ENCODE peak calls at places on chromosomes 7 and 10, in five cellular contexts. I is H1, V is neuronal stem cell, T is trophoblast cell, F is mesenchymal stem cell. B is an unnamed sample.
A peak's percentile ranks its signal among the peaks of the same experiment; 100 is the strongest.

GRCh38 chr7:138304071-138304320 is 156.1 kb upstream of the TRIM24 start:
- DNase-seq in I (no peak), V (no peak), T (peak; percentile 99), F (no peak), B (no peak)

GRCh38 chr7:107594961-107595737 is 15.1 kb downstream of the BCAP29 start:
- DNase-seq in I (no peak), V (no peak), T (peak; percentile 92), F (peak; percentile 72), B (no peak)

GRCh38 chr10:74081192-74081803 is 69.3 kb downstream of the AP3M1 start:
- DNase-seq in I (no peak), V (peak; percentile 36), T (peak; percentile 34), F (peak; percentile 74), B (peak; percentile 50)

GRCh38 chr7:157964016-157964415 is 623.6 kb downstream of the PTPRN2 start:
- DNase-seq in I (no peak), V (no peak), T (no peak), F (no peak), B (no peak)

GRCh38 chr10:130808686-130809085 is 502.8 kb downstream of the TCERG1L start:
- DNase-seq in I (no peak), V (no peak), T (no peak), F (no peak), B (no peak)

GRCh38 chr10:33279276-33279675 is 55.2 kb downstream of the NRP1 start:
- DNase-seq in I (no peak), V (no peak), T (no peak), F (no peak), B (no peak)

GRCh38 chr7:23938937-23939552 is 229.0 kb downstream of the STK31 start:
- DNase-seq in I (peak; percentile 10), V (peak; percentile 27), T (peak; percentile 59), F (peak; percentile 77), B (peak; percentile 72)

GRCh38 chr7:79454325-79454960 is 976 bp upstream of the MAGI2 start:
- DNase-seq in I (no peak), V (peak; percentile 41), T (no peak), F (peak; percentile 80), B (peak; percentile 44)

GRCh38 chr7:8255680-8256656 is 6.0 kb downstream of the ICA1 start:
- DNase-seq in I (no peak), V (no peak), T (peak; percentile 74), F (no peak), B (no peak)

GRCh38 chr7:133504825-133505224 is 251.9 kb downstream of the EXOC4 start:
- DNase-seq in I (no peak), V (no peak), T (no peak), F (no peak), B (no peak)

GRCh38 chr10:96044686-96045085 is 1.3 kb downstream of the CCNJ start:
- DNase-seq in I (no peak), V (no peak), T (peak; percentile 30), F (peak; percentile 55), B (no peak)

GRCh38 chr10:14173706-14174594 is 156.8 kb downstream of the FRMD4A start:
- DNase-seq in I (no peak), V (peak; percentile 43), T (peak; percentile 23), F (peak; percentile 31), B (peak; percentile 44)

GRCh38 chr10:20233423-20233822 is 417.2 kb downstream of the PLXDC2 start:
- DNase-seq in I (no peak), V (peak; percentile 17), T (no peak), F (no peak), B (no peak)

GRCh38 chr10:796233-796632 is 106.8 kb upstream of the DIP2C start:
- DNase-seq in I (no peak), V (no peak), T (no peak), F (no peak), B (no peak)

GRCh38 chr10:119542990-119543813 is 683 bp upstream of the RGS10 start:
- DNase-seq in I (no peak), V (peak; percentile 44), T (peak; percentile 49), F (peak; percentile 65), B (peak; percentile 61)

GRCh38 chr7:5776894-5777645 is 4.4 kb downstream of the RNF216 start:
- DNase-seq in I (no peak), V (no peak), T (no peak), F (no peak), B (no peak)

GRCh38 chr7:131381069-131381838 is 53.6 kb downstream of the MKLN1 start:
- DNase-seq in I (no peak), V (no peak), T (peak; percentile 47), F (peak; percentile 47), B (no peak)

GRCh38 chr10:128113026-128113425 is 13.2 kb downstream of the MKI67 start:
- DNase-seq in I (no peak), V (no peak), T (no peak), F (no peak), B (no peak)

GRCh38 chr10:128116851-128117615 is 9.2 kb downstream of the MKI67 start:
- DNase-seq in I (no peak), V (no peak), T (no peak), F (no peak), B (no peak)

GRCh38 chr10:128115356-128115755 is 10.9 kb downstream of the MKI67 start:
- DNase-seq in I (no peak), V (no peak), T (no peak), F (no peak), B (no peak)

GRCh38 chr10:128111686-128112085 is 14.5 kb downstream of the MKI67 start:
- DNase-seq in I (no peak), V (no peak), T (no peak), F (no peak), B (no peak)

GRCh38 chr10:128116187-128116586 is 10.0 kb downstream of the MKI67 start:
- DNase-seq in I (no peak), V (no peak), T (no peak), F (no peak), B (no peak)
- H3K18ac ChIP-seq in I (no peak overlapping the region), V (no peak overlapping the region), T (no peak overlapping the region), F (no peak overlapping the region), B (no peak overlapping the region)

DNA sequence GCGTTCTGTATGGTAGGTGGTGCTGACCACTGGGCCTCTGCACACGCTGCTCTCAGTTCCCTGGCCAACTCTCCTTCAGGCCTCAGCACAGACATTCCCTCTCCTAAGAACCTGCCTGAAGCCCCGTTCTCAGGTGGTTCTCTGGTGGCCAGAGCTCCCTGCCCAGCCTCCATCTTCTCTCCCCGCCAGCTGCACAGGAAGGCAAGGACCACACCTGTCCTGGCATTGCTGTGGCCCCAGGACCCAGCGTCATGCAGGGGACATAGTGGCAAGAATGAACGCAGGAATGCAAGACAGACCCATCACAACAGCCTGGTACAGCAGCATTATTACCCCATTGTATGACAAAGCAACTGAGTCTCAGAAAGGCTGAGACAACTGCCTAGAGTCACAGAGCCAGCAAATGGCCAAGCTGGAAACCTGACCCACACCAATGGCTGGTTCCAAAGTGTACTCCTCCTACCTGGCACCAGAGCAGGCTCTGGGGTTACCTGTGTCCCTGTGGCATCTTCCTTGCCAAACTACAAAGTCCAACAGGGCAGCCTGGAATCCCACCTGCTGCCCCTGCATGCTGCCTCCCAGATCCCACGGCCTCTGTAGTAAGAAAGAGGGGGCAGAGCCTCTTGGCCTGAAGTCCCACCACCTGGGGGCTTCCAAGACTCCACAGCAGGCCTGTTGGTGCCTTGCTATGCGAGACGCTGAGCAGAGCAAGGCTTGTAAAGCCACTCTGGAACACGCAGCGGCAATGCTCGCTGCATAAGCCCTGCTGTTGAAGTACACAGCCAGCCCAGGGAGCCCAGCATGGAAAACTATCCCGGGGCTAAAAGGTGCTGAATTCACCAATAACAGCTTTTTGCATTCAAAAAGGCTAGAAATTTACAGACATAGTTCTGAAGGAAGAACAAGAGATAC is 73.3 kb downstream of the CHST15 start:
- DNase-seq in I (peak; percentile 44), V (no peak), T (no peak), F (no peak), B (peak; percentile 64)
- H2BK12ac ChIP-seq in I (peak overlapping the region; percentile 96), V (no peak overlapping the region), T (no peak overlapping the region), F (no peak overlapping the region), B (no peak overlapping the region)

GRCh38 chr10:17737021-17737965 is 14.7 kb upstream of the TMEM236 start:
- DNase-seq in I (no peak), V (peak; percentile 15), T (peak; percentile 81), F (peak; percentile 33), B (no peak)

GRCh38 chr10:17734432-17735110 is 17.4 kb upstream of the TMEM236 start:
- DNase-seq in I (no peak), V (no peak), T (no peak), F (no peak), B (no peak)

GRCh38 chr10:17736223-17736622 is 15.8 kb upstream of the TMEM236 start:
- DNase-seq in I (no peak), V (no peak), T (no peak), F (no peak), B (no peak)

GRCh38 chr10:17733620-17734019 is 18.4 kb upstream of the TMEM236 start:
- DNase-seq in I (no peak), V (no peak), T (no peak), F (no peak), B (no peak)

GRCh38 chr10:17735166-17735941 is 16.6 kb upstream of the TMEM236 start:
- DNase-seq in I (no peak), V (no peak), T (no peak), F (no peak), B (no peak)
- H3K79me1 ChIP-seq in I (no peaks in the 10 kb centered on the region), V (no peaks in the 10 kb centered on the region), T (no peaks in the 10 kb centered on the region), F (no peaks in the 10 kb centered on the region), B (no peaks in the 10 kb centered on the region)

GRCh38 chr10:77424257-77424656 is 213.4 kb downstream of the KCNMA1 start:
- DNase-seq in I (no peak), V (no peak), T (no peak), F (no peak), B (no peak)

GRCh38 chr10:77421576-77421975 is 216.0 kb downstream of the KCNMA1 start:
- DNase-seq in I (no peak), V (no peak), T (no peak), F (no peak), B (no peak)

GRCh38 chr10:77419979-77420378 is 217.6 kb downstream of the KCNMA1 start:
- DNase-seq in I (no peak), V (no peak), T (no peak), F (no peak), B (no peak)

GRCh38 chr10:77420942-77421523 is 216.6 kb downstream of the KCNMA1 start:
- DNase-seq in I (no peak), V (no peak), T (no peak), F (no peak), B (no peak)

DNA sequence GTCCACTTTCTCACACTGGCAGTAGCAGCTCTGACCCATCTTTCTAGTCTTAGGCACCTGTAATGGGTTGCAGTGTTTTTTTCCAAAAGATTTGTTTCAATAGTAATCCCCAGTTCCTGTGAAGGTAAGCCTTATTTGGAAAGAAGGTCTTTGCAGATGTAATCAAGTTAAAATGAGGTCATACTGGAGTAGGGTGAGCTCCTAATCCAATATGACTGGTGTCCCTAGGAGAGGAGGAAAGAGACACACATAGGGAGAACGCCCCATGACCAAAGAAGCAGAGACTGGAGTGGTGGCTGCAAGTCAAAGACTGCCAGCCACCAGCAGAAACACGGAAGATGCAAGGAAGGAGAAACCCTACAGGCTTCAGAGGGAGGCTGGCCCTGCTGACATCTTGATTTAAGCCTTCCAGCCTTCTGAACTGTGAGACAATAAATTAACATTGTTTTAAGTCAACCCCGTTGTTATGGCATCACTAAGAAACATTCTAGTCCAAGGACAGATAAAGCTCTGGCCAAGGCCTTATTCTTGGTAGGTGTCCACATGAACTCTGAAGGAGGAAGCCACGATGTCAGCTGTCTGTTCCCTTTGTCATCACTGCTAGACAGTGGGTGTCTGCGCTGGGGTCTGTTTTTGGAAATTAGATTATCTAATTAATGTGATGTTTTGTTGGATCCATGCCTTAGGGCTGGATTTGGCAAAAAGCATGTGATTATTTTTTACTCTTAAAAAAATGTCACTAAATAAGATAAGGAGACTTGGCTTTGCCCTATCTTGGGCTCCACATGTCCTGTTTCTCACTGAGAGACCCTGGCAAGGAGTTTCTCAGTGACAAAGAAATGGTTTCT is 214.9 kb downstream of the KCNMA1 start:
- DNase-seq in I (no peak), V (no peak), T (no peak), F (peak; percentile 59), B (no peak)
- H3K18ac ChIP-seq in I (no peak overlapping the region), V (no peak overlapping the region), T (no peak overlapping the region), F (no peak overlapping the region), B (no peak overlapping the region)

B was measured in H9.